ENCODE peak calls at places on chromosomes 11 and 22, in six cellular contexts. S is mesendoderm; N is CD8-positive, alpha-beta T cell; I is heart left ventricle; V is sigmoid colon; M is brain microvascular endothelial cell. U is an unnamed sample.

GRCh38 chr11:75839851-75840250 is 24.8 kb downstream of the UVRAG start:
- DNase-seq in I (no peak), N (no peak), V (no peak), M (no peak), S (no peak), U (no peak)

GRCh38 chr22:37525073-37525745 is 6.0 kb upstream of the CARD10 start:
- DNase-seq in S (peak; percentile 56), V (no peak), M (peak; percentile 85), N (no peak), I (no peak), U (peak; percentile 85)

GRCh38 chr22:44639891-44640617 is 62.0 kb upstream of the PRR5 start:
- DNase-seq in V (no peak), I (no peak), S (no peak), M (no peak), N (no peak), U (no peak)

GRCh38 chr22:45872659-45873263 is 104.2 kb downstream of the WNT7B start:
- DNase-seq in N (no peak), V (no peak), I (no peak), S (no peak), M (no peak), U (no peak)

GRCh38 chr22:44403930-44404329 is 91.2 kb upstream of the SHISAL1 start:
- DNase-seq in S (no peak), I (no peak), N (no peak), M (no peak), V (peak; percentile 56), U (no peak)

GRCh38 chr11:59667812-59668187 is 1.0 kb downstream of the PATL1 start:
- DNase-seq in M (no peak), V (no peak), N (no peak), S (no peak), I (no peak), U (no peak)

GRCh38 chr11:76806608-76807205 is 23.6 kb downstream of the TSKU start:
- DNase-seq in M (no peak), S (no peak), N (no peak), V (no peak), I (no peak), U (no peak)

GRCh38 chr11:96391698-96392307 is 2.0 kb downstream of the JRKL start:
- DNase-seq in M (peak; percentile 7), I (no peak), V (no peak), S (no peak), N (no peak), U (no peak)

GRCh38 chr11:86212212-86212611 is 32.3 kb upstream of the EED start:
- DNase-seq in V (no peak), S (no peak), I (no peak), M (no peak), N (no peak), U (no peak)

GRCh38 chr11:48108231-48109045 is 108.2 kb upstream of the OR4B1 start:
- DNase-seq in M (no peak), N (no peak), I (no peak), V (no peak), S (no peak), U (no peak)

GRCh38 chr11:48110509-48110766 is 106.2 kb upstream of the OR4B1 start:
- DNase-seq in V (no peak), N (no peak), M (no peak), I (no peak), S (no peak), U (no peak)

GRCh38 chr11:48111941-48112340 is 104.7 kb upstream of the OR4B1 start:
- DNase-seq in S (no peak), I (no peak), N (no peak), V (no peak), M (no peak), U (no peak)

GRCh38 chr11:48107188-48107704 is 109.4 kb upstream of the OR4B1 start:
- DNase-seq in I (no peak), M (no peak), N (no peak), V (no peak), S (no peak), U (no peak)

GRCh38 chr11:48109046-48109666 is 107.5 kb upstream of the OR4B1 start:
- DNase-seq in M (no peak), I (no peak), V (no peak), N (no peak), S (peak; percentile 51), U (peak; percentile 60)
- H3K27ac ChIP-seq in M (peak overlapping the region; percentile 44), I (no peak overlapping the region), V (peak overlapping the region; percentile 33), N (peak overlapping the region; percentile 33), S (no peak overlapping the region), U (no peak overlapping the region)

GRCh38 chr11:126366064-126366822 is 10.8 kb downstream of the ST3GAL4 start:
- DNase-seq in N (no peak), V (peak; percentile 63), M (no peak), I (no peak), S (no peak), U (no peak)
- H3K27ac ChIP-seq in N (no peak overlapping the region), V (peak overlapping the region; percentile 27), M (no peak overlapping the region), I (no peak overlapping the region), S (no peak overlapping the region), U (peak overlapping the region; percentile 66)

DNA sequence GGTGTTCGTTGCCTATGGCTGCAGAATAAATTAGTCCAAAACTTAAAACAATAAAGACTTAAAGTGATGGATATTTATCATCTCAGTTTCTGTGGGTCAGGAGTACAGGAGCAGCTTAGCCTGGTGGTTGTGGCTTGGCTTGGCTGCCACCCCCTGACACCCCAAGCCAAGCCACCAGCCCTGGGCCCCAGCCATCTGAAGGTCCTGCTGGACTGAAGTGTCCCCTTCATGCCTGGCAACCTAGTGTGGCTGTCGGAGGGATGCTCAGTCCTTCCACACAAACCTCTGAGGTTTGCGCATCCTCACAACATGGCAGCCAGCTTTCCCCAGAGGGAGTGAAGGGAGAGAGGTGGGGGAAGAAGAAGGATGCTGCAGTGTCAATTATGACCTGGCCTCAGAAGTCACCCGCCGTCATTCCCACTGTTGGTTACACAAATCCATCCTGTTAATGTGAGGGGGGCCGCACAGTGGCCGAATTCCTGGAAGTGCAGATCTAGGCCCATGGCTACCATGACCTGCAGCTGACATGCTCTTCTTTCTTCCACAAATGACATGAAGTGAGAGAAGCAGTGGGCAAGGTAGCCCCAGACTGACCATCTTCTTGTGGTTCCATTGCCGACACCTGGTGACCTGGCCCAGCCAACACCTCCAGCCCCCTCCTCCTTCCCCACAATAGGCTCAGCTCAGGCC is 31.1 kb downstream of the IGF2 start:
- DNase-seq in M (no peak), S (no peak), N (no peak), I (no peak), V (no peak), U (no peak)
- H3K27ac ChIP-seq in M (no peak overlapping the region), S (no peak overlapping the region), N (no peak overlapping the region), I (no peak overlapping the region), V (no peak overlapping the region), U (no peak overlapping the region)

GRCh38 chr11:117597083-117597482 is 199.9 kb downstream of the DSCAML1 start:
- DNase-seq in I (peak; percentile 39), S (peak; percentile 76), V (peak; percentile 26), N (no peak), M (peak; percentile 34), U (peak; percentile 51)
- H3K27ac ChIP-seq in I (no peak overlapping the region), S (no peak overlapping the region), V (no peak overlapping the region), N (no peak overlapping the region), M (no peak overlapping the region), U (no peak overlapping the region)